ENCODE peak calls at places on chromosomes 3 and 15, in five cellular contexts. One of them, this sample, is unnamed.

GRCh38 chr15:67080900-67081431 is 15.6 kb downstream of the SMAD3 start:
- DNase-seq in activated naive CD8-positive, alpha-beta T cell treated with anti-CD3 and anti-CD28 coated beads, Interleukin-2, amount 50 U/mL, for 24 hours: peak
- DNase-seq in naive B cell: peak
- DNase-seq in EL: peak
- DNase-seq in ovary: no peak
- DNase-seq in this sample: peak

GRCh38 chr3:124813541-124813940 is 73.6 kb downstream of the ITGB5 start:
- DNase-seq in naive B cell: no peak
- DNase-seq in ovary: no peak
- DNase-seq in activated naive CD8-positive, alpha-beta T cell treated with anti-CD3 and anti-CD28 coated beads, Interleukin-2, amount 50 U/mL, for 24 hours: no peak
- DNase-seq in EL: no peak
- DNase-seq in this sample: no peak

GRCh38 chr15:73270366-73271097 is 98.2 kb downstream of the HCN4 start:
- DNase-seq in activated naive CD8-positive, alpha-beta T cell treated with anti-CD3 and anti-CD28 coated beads, Interleukin-2, amount 50 U/mL, for 24 hours: no peak
- DNase-seq in EL: no peak
- DNase-seq in naive B cell: no peak
- DNase-seq in ovary: no peak
- DNase-seq in this sample: no peak

GRCh38 chr3:150367771-150368170 is 40.3 kb upstream of the TSC22D2 start:
- DNase-seq in ovary: no peak
- DNase-seq in EL: no peak
- DNase-seq in activated naive CD8-positive, alpha-beta T cell treated with anti-CD3 and anti-CD28 coated beads, Interleukin-2, amount 50 U/mL, for 24 hours: no peak
- DNase-seq in naive B cell: no peak
- DNase-seq in this sample: no peak

GRCh38 chr3:29513236-29513635 is 232.4 kb downstream of the RBMS3 start:
- DNase-seq in activated naive CD8-positive, alpha-beta T cell treated with anti-CD3 and anti-CD28 coated beads, Interleukin-2, amount 50 U/mL, for 24 hours: no peak
- DNase-seq in ovary: no peak
- DNase-seq in naive B cell: no peak
- DNase-seq in EL: peak
- DNase-seq in this sample: no peak

GRCh38 chr3:39148116-39149058 is 5.0 kb downstream of the CSRNP1 start:
- DNase-seq in EL: peak
- DNase-seq in ovary: peak
- DNase-seq in naive B cell: peak
- DNase-seq in activated naive CD8-positive, alpha-beta T cell treated with anti-CD3 and anti-CD28 coated beads, Interleukin-2, amount 50 U/mL, for 24 hours: no peak
- DNase-seq in this sample: peak

GRCh38 chr3:150545419-150546225 is 674 bp downstream of the SERP1 start:
- DNase-seq in EL: peak
- DNase-seq in activated naive CD8-positive, alpha-beta T cell treated with anti-CD3 and anti-CD28 coated beads, Interleukin-2, amount 50 U/mL, for 24 hours: peak
- DNase-seq in naive B cell: no peak
- DNase-seq in ovary: no peak
- DNase-seq in this sample: peak

GRCh38 chr15:99340347-99340746 is 89.1 kb downstream of the LRRC28 start:
- DNase-seq in activated naive CD8-positive, alpha-beta T cell treated with anti-CD3 and anti-CD28 coated beads, Interleukin-2, amount 50 U/mL, for 24 hours: no peak
- DNase-seq in ovary: no peak
- DNase-seq in EL: no peak
- DNase-seq in naive B cell: no peak
- DNase-seq in this sample: no peak

GRCh38 chr3:113193298-113193697 is 18.1 kb upstream of the BOC start:
- DNase-seq in ovary: no peak
- DNase-seq in activated naive CD8-positive, alpha-beta T cell treated with anti-CD3 and anti-CD28 coated beads, Interleukin-2, amount 50 U/mL, for 24 hours: no peak
- DNase-seq in EL: no peak
- DNase-seq in naive B cell: no peak
- DNase-seq in this sample: no peak

GRCh38 chr3:190053919-190054672 is 66.6 kb downstream of the P3H2 start:
- DNase-seq in activated naive CD8-positive, alpha-beta T cell treated with anti-CD3 and anti-CD28 coated beads, Interleukin-2, amount 50 U/mL, for 24 hours: no peak
- DNase-seq in naive B cell: no peak
- DNase-seq in EL: peak
- DNase-seq in ovary: no peak
- DNase-seq in this sample: no peak

GRCh38 chr3:184174278-184174645 is 393 bp upstream of the AP2M1 start:
- DNase-seq in activated naive CD8-positive, alpha-beta T cell treated with anti-CD3 and anti-CD28 coated beads, Interleukin-2, amount 50 U/mL, for 24 hours: no peak
- DNase-seq in ovary: no peak
- DNase-seq in EL: no peak
- DNase-seq in naive B cell: no peak
- DNase-seq in this sample: no peak

GRCh38 chr3:16510620-16511319 is 2.7 kb downstream of the RFTN1 start:
- DNase-seq in ovary: no peak
- DNase-seq in EL: no peak
- DNase-seq in naive B cell: peak
- DNase-seq in activated naive CD8-positive, alpha-beta T cell treated with anti-CD3 and anti-CD28 coated beads, Interleukin-2, amount 50 U/mL, for 24 hours: no peak
- DNase-seq in this sample: peak

GRCh38 chr3:11637901-11638668 is 5.6 kb downstream of the VGLL4 start:
- DNase-seq in ovary: no peak
- DNase-seq in EL: peak
- DNase-seq in activated naive CD8-positive, alpha-beta T cell treated with anti-CD3 and anti-CD28 coated beads, Interleukin-2, amount 50 U/mL, for 24 hours: no peak
- DNase-seq in naive B cell: no peak
- DNase-seq in this sample: no peak

GRCh38 chr15:80527406-80527805 is 123.2 kb downstream of the ARNT2 start:
- DNase-seq in naive B cell: no peak
- DNase-seq in activated naive CD8-positive, alpha-beta T cell treated with anti-CD3 and anti-CD28 coated beads, Interleukin-2, amount 50 U/mL, for 24 hours: no peak
- DNase-seq in EL: no peak
- DNase-seq in ovary: no peak
- DNase-seq in this sample: no peak

GRCh38 chr3:40620151-40620550 is 95.4 kb downstream of the ZNF621 start:
- DNase-seq in naive B cell: no peak
- DNase-seq in activated naive CD8-positive, alpha-beta T cell treated with anti-CD3 and anti-CD28 coated beads, Interleukin-2, amount 50 U/mL, for 24 hours: no peak
- DNase-seq in EL: peak
- DNase-seq in ovary: no peak
- DNase-seq in this sample: no peak

GRCh38 chr15:26877842-26878241 is 11.0 kb downstream of the GABRA5 start:
- DNase-seq in activated naive CD8-positive, alpha-beta T cell treated with anti-CD3 and anti-CD28 coated beads, Interleukin-2, amount 50 U/mL, for 24 hours: no peak
- DNase-seq in ovary: no peak
- DNase-seq in EL: no peak
- DNase-seq in naive B cell: no peak
- DNase-seq in this sample: no peak

GRCh38 chr3:23762214-23763039 is 43.3 kb upstream of the UBE2E1 start:
- DNase-seq in EL: no peak
- DNase-seq in activated naive CD8-positive, alpha-beta T cell treated with anti-CD3 and anti-CD28 coated beads, Interleukin-2, amount 50 U/mL, for 24 hours: no peak
- DNase-seq in naive B cell: no peak
- DNase-seq in ovary: no peak
- DNase-seq in this sample: peak

GRCh38 chr3:169501777-169502320 is 161.7 kb downstream of the MECOM start:
- DNase-seq in activated naive CD8-positive, alpha-beta T cell treated with anti-CD3 and anti-CD28 coated beads, Interleukin-2, amount 50 U/mL, for 24 hours: no peak
- DNase-seq in ovary: no peak
- DNase-seq in EL: no peak
- DNase-seq in naive B cell: no peak
- DNase-seq in this sample: no peak

GRCh38 chr3:78610462-78611125 is 1157.2 kb downstream of the ROBO1 start:
- DNase-seq in naive B cell: no peak
- DNase-seq in activated naive CD8-positive, alpha-beta T cell treated with anti-CD3 and anti-CD28 coated beads, Interleukin-2, amount 50 U/mL, for 24 hours: no peak
- DNase-seq in EL: no peak
- DNase-seq in ovary: no peak
- DNase-seq in this sample: no peak

GRCh38 chr15:93072011-93072410 is 17.0 kb downstream of the RGMA start:
- DNase-seq in naive B cell: no peak
- DNase-seq in ovary: no peak
- DNase-seq in activated naive CD8-positive, alpha-beta T cell treated with anti-CD3 and anti-CD28 coated beads, Interleukin-2, amount 50 U/mL, for 24 hours: no peak
- DNase-seq in EL: no peak
- DNase-seq in this sample: no peak

GRCh38 chr3:8621872-8622271 is 22.7 kb downstream of the SSUH2 start:
- DNase-seq in naive B cell: no peak
- DNase-seq in ovary: no peak
- DNase-seq in activated naive CD8-positive, alpha-beta T cell treated with anti-CD3 and anti-CD28 coated beads, Interleukin-2, amount 50 U/mL, for 24 hours: no peak
- DNase-seq in EL: peak
- DNase-seq in this sample: no peak

GRCh38 chr15:70064441-70064840 is 33.3 kb downstream of the TLE3 start:
- DNase-seq in naive B cell: no peak
- DNase-seq in EL: no peak
- DNase-seq in activated naive CD8-positive, alpha-beta T cell treated with anti-CD3 and anti-CD28 coated beads, Interleukin-2, amount 50 U/mL, for 24 hours: no peak
- DNase-seq in ovary: no peak
- DNase-seq in this sample: no peak

GRCh38 chr3:14120111-14120920 is 4.4 kb downstream of the CHCHD4 start:
- DNase-seq in ovary: no peak
- DNase-seq in EL: no peak
- DNase-seq in activated naive CD8-positive, alpha-beta T cell treated with anti-CD3 and anti-CD28 coated beads, Interleukin-2, amount 50 U/mL, for 24 hours: no peak
- DNase-seq in naive B cell: no peak
- DNase-seq in this sample: no peak

GRCh38 chr15:42577514-42578031 is 2.2 kb downstream of the STARD9 start:
- DNase-seq in ovary: no peak
- DNase-seq in EL: peak
- DNase-seq in activated naive CD8-positive, alpha-beta T cell treated with anti-CD3 and anti-CD28 coated beads, Interleukin-2, amount 50 U/mL, for 24 hours: no peak
- DNase-seq in naive B cell: no peak
- DNase-seq in this sample: peak

GRCh38 chr3:71838406-71838805 is 53.5 kb upstream of the PROK2 start:
- DNase-seq in ovary: no peak
- DNase-seq in EL: no peak
- DNase-seq in naive B cell: no peak
- DNase-seq in activated naive CD8-positive, alpha-beta T cell treated with anti-CD3 and anti-CD28 coated beads, Interleukin-2, amount 50 U/mL, for 24 hours: no peak
- DNase-seq in this sample: no peak

GRCh38 chr3:2172561-2173171 is 74.0 kb downstream of the CNTN4 start:
- DNase-seq in activated naive CD8-positive, alpha-beta T cell treated with anti-CD3 and anti-CD28 coated beads, Interleukin-2, amount 50 U/mL, for 24 hours: no peak
- DNase-seq in ovary: no peak
- DNase-seq in EL: no peak
- DNase-seq in naive B cell: no peak
- DNase-seq in this sample: no peak

GRCh38 chr15:67835349-67836133 is 4.3 kb downstream of the RNU6-1 start:
- DNase-seq in ovary: peak
- DNase-seq in naive B cell: no peak
- DNase-seq in activated naive CD8-positive, alpha-beta T cell treated with anti-CD3 and anti-CD28 coated beads, Interleukin-2, amount 50 U/mL, for 24 hours: no peak
- DNase-seq in EL: no peak
- DNase-seq in this sample: no peak

GRCh38 chr3:57226156-57226555 is 1.4 kb upstream of the APPL1 start:
- DNase-seq in naive B cell: no peak
- DNase-seq in EL: no peak
- DNase-seq in activated naive CD8-positive, alpha-beta T cell treated with anti-CD3 and anti-CD28 coated beads, Interleukin-2, amount 50 U/mL, for 24 hours: no peak
- DNase-seq in ovary: no peak
- DNase-seq in this sample: no peak

GRCh38 chr3:68436619-68437411 is 495.5 kb downstream of the TAFA4 start:
- DNase-seq in naive B cell: no peak
- DNase-seq in EL: no peak
- DNase-seq in activated naive CD8-positive, alpha-beta T cell treated with anti-CD3 and anti-CD28 coated beads, Interleukin-2, amount 50 U/mL, for 24 hours: no peak
- DNase-seq in ovary: no peak
- DNase-seq in this sample: no peak

GRCh38 chr3:99659032-99659431 is 20.6 kb downstream of the COL8A1 start:
- DNase-seq in activated naive CD8-positive, alpha-beta T cell treated with anti-CD3 and anti-CD28 coated beads, Interleukin-2, amount 50 U/mL, for 24 hours: no peak
- DNase-seq in EL: peak
- DNase-seq in ovary: no peak
- DNase-seq in naive B cell: no peak
- DNase-seq in this sample: no peak

GRCh38 chr3:177208223-177208622 is 10.9 kb upstream of the TBL1XR1 start:
- DNase-seq in EL: no peak
- DNase-seq in activated naive CD8-positive, alpha-beta T cell treated with anti-CD3 and anti-CD28 coated beads, Interleukin-2, amount 50 U/mL, for 24 hours: no peak
- DNase-seq in naive B cell: no peak
- DNase-seq in ovary: no peak
- DNase-seq in this sample: no peak

GRCh38 chr3:179558742-179559364 is 3.9 kb upstream of the ACTL6A start:
- DNase-seq in EL: peak
- DNase-seq in activated naive CD8-positive, alpha-beta T cell treated with anti-CD3 and anti-CD28 coated beads, Interleukin-2, amount 50 U/mL, for 24 hours: peak
- DNase-seq in ovary: peak
- DNase-seq in naive B cell: peak
- DNase-seq in this sample: peak

GRCh38 chr3:67624078-67624477 is 30.3 kb downstream of the SUCLG2 start:
- DNase-seq in EL: no peak
- DNase-seq in activated naive CD8-positive, alpha-beta T cell treated with anti-CD3 and anti-CD28 coated beads, Interleukin-2, amount 50 U/mL, for 24 hours: no peak
- DNase-seq in ovary: no peak
- DNase-seq in naive B cell: no peak
- DNase-seq in this sample: no peak